ENCODE peak calls at places on chromosomes 3 and 15, in eight cellular contexts. H is CD8-positive, alpha-beta T cell; T is AG04449; I is endothelial cell; A is GM12865; G is spleen; W is right atrium auricular region; D is GM13976. B is an unnamed sample.

GRCh38 chr15:44194397-44195150 is 497 bp downstream of the FRMD5 start:
- DNase-seq in H (peak; percentile 61), T (no peak), I (no peak), A (peak; percentile 23), G (peak; percentile 83), W (no peak), D (no peak), B (no peak)

GRCh38 chr3:179321585-179322322 is 1.1 kb upstream of the ZNF639 start:
- DNase-seq in H (no peak), T (no peak), I (peak; percentile 31), A (peak; percentile 41), G (no peak), W (no peak), D (peak; percentile 32), B (no peak)

GRCh38 chr15:92840149-92840548 is 60.0 kb upstream of the CHD2 start:
- DNase-seq in H (no peak), T (no peak), I (no peak), A (peak; percentile 30), G (no peak), W (no peak), D (no peak), B (no peak)

GRCh38 chr3:64238971-64239667 is 13.9 kb upstream of the PRICKLE2 start:
- DNase-seq in H (no peak), T (peak; percentile 87), I (no peak), A (no peak), G (no peak), W (peak; percentile 74), D (no peak), B (peak; percentile 84)

GRCh38 chr3:149450281-149450680 is 24.2 kb upstream of the TM4SF4 start:
- DNase-seq in H (no peak), T (no peak), I (no peak), A (no peak), G (no peak), W (no peak), D (no peak), B (no peak)

GRCh38 chr3:191376742-191377141 is 46.4 kb upstream of the UTS2B start:
- DNase-seq in H (no peak), T (peak; percentile 36), I (no peak), A (no peak), G (no peak), W (no peak), D (no peak), B (peak; percentile 38)

GRCh38 chr3:171190668-171191067 is 164.1 kb upstream of the SLC2A2 start:
- DNase-seq in H (no peak), T (no peak), I (no peak), A (no peak), G (no peak), W (no peak), D (no peak), B (no peak)

GRCh38 chr15:23548071-23548470 is 17.4 kb upstream of the MKRN3 start:
- DNase-seq in H (no peak), T (no peak), I (no peak), A (no peak), G (no peak), W (no peak), D (no peak), B (no peak)

GRCh38 chr15:42056934-42057743 is 36.3 kb upstream of the PLA2G4E start:
- DNase-seq in H (peak; percentile 60), T (no peak), I (peak; percentile 89), A (peak; percentile 68), G (peak; percentile 84), W (peak; percentile 80), D (peak; percentile 86), B (no peak)
- TF ChIP-seq CTCF in H (peak; percentile 41), T (peak; percentile 59), I (peak; percentile 38), A (peak; percentile 62), G (no peak), W (peak; percentile 81), D (peak; percentile 64), B (peak; percentile 51)

GRCh38 chr3:19363071-19363470 is 214.8 kb downstream of the KCNH8 start:
- DNase-seq in H (no peak), T (no peak), I (no peak), A (no peak), G (no peak), W (no peak), D (no peak), B (no peak)
- TF ChIP-seq CTCF in H (no peak), T (no peak), I (no peak), A (no peak), G (no peak), W (no peak), D (no peak), B (no peak)

GRCh38 chr3:113086506-113087461 is 96.0 kb downstream of the GTPBP8 start:
- DNase-seq in H (no peak), T (no peak), I (no peak), A (no peak), G (no peak), W (no peak), D (no peak), B (no peak)
- TF ChIP-seq CTCF in H (no peak), T (peak; percentile 1), I (no peak), A (no peak), G (no peak), W (no peak), D (no peak), B (peak; percentile 1)

GRCh38 chr15:89378699-89379422 is 44.2 kb upstream of the POLG start:
- DNase-seq in H (peak; percentile 61), T (no peak), I (no peak), A (no peak), G (peak; percentile 70), W (no peak), D (no peak), B (no peak)

GRCh38 chr15:89375093-89376062 is 40.8 kb upstream of the POLG start:
- DNase-seq in H (no peak), T (no peak), I (no peak), A (no peak), G (no peak), W (no peak), D (no peak), B (no peak)

GRCh38 chr15:89376441-89376840 is 41.8 kb upstream of the POLG start:
- DNase-seq in H (no peak), T (no peak), I (no peak), A (no peak), G (no peak), W (no peak), D (no peak), B (no peak)

GRCh38 chr15:89377842-89378698 is 43.4 kb upstream of the POLG start:
- DNase-seq in H (peak; percentile 55), T (no peak), I (no peak), A (no peak), G (peak; percentile 68), W (no peak), D (no peak), B (no peak)

GRCh38 chr15:89377042-89377841 is 42.6 kb upstream of the POLG start:
- DNase-seq in H (no peak), T (no peak), I (no peak), A (no peak), G (peak; percentile 50), W (no peak), D (no peak), B (no peak)
- TF ChIP-seq CTCF in H (no peak), T (no peak), I (no peak), A (no peak), G (no peak), W (no peak), D (no peak), B (no peak)

GRCh38 chr3:32502944-32503286 is 263 bp upstream of the CMTM6 start:
- DNase-seq in H (no peak), T (no peak), I (no peak), A (no peak), G (no peak), W (no peak), D (no peak), B (no peak)

GRCh38 chr3:32501785-32502088 is 915 bp downstream of the CMTM6 start:
- DNase-seq in H (no peak), T (no peak), I (no peak), A (no peak), G (no peak), W (no peak), D (no peak), B (no peak)

GRCh38 chr3:32500225-32500624 is 2.4 kb downstream of the CMTM6 start:
- DNase-seq in H (no peak), T (no peak), I (no peak), A (no peak), G (no peak), W (no peak), D (no peak), B (no peak)

GRCh38 chr3:32500880-32501784 is 1.5 kb downstream of the CMTM6 start:
- DNase-seq in H (no peak), T (no peak), I (no peak), A (peak; percentile 10), G (peak; percentile 85), W (no peak), D (no peak), B (no peak)

DNA sequence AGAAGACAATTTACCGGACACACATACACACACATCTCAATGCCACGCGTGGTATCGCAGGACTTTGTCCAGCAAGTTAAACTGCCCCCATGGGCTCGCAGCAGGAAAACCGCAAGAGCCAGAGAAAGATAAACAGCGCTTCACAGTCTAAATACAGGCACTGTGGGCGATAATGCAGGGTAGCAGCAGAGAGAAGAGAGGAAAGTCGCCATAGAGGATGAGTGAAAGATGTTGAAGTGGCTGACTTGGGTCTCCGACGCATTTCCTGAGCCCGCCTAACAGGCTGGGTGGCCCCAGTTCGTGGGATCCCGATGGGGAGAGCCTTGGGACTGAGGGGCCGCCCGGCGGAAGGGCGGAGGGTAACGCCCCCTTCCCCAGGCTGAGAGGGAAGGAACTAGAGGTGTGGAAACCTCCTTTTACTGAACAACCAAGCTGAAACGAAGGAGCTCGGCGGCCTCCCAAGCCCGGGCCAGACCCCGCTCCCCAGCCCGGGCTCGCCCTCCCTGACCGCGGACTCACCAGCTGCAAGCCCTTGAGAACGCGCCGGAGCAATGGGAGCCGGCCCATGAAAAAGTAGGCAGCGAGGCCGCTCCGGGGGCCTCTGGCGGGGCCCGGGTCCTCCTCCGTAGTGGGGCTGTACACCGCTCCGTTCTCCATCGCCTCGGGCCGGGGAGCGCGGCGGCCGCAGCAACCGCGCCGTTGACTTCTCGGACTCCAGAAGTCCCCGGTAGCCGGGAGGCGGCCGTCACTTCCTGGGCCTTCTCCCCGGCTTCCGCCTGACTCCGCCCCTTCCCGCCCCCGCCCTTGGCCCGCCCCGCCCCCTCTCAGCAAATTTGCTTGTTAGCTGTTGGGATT is at the start of gene CMTM6:
- DNase-seq in H (peak; percentile 79), T (peak; percentile 21), I (peak; percentile 70), A (peak; percentile 85), G (peak; percentile 96), W (peak; percentile 78), D (peak; percentile 94), B (peak; percentile 38)
- TF ChIP-seq CTCF in H (no peak), T (no peak), I (no peak), A (no peak), G (no peak), W (no peak), D (no peak), B (no peak)

DNA sequence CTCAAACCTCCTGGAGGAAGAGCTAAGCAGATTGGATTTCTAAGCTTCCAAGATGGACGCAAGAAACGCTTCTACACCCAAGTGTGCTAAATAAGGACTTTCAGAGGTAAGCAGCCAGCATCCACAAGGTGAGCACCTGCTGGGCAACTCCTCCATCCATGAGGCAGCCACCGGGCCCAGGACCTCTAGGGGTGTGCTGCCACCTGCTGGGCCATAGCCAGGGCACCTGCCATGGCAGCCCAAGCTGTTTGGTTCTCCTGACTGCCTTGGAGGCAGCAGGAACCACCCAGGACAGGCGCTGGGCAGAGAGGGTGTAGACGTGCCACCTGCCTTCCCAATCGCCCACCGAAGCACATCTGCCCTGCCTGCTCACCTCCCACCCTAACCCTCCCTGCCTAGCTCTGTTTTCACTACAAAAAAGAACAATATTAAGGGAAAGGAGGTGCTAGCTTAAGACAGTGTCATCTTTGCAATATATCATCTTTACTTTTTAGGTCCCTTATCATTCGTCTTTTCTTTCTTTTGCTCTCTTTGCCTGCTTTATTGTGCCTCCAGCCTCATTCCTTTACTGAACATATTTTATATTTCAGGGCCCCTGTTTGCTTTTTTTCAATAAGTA is 12.9 kb downstream of the C15orf62 start:
- DNase-seq in H (peak; percentile 86), T (no peak), I (peak; percentile 70), A (peak; percentile 86), G (peak; percentile 94), W (no peak), D (peak; percentile 83), B (no peak)
- TF ChIP-seq CTCF in H (peak; percentile 79), T (peak; percentile 55), I (peak; percentile 53), A (peak; percentile 96), G (peak; percentile 83), W (peak; percentile 45), D (peak; percentile 93), B (peak; percentile 20)

B was measured in AG09319.